ENCODE peak calls at places on chromosomes 7 and 10, in nine cellular contexts. M is cardiac fibroblast; J is fibroblast of lung; Y is activated CD8-positive, alpha-beta T cell treated with anti-CD3 and anti-CD28 coated beads for 36 hours; U is GM20000; V is astrocyte; H is coronary artery; A is lower leg skin; L is fibroblast of pulmonary artery. B is an unnamed sample.
A peak's percentile ranks its signal among the peaks of the same experiment; 100 is the strongest.

GRCh38 chr7:9242604-9243003 is 809.2 kb downstream of the NXPH1 start:
- DNase-seq in M (no peak), J (no peak), Y (no peak), U (no peak), V (no peak), H (no peak), A (no peak), L (no peak), B (no peak)

GRCh38 chr10:16491933-16492332 is 29.7 kb downstream of the C1QL3 start:
- DNase-seq in M (no peak), J (no peak), Y (no peak), U (no peak), V (no peak), H (no peak), A (no peak), L (no peak), B (no peak)

GRCh38 chr10:85832988-85833387 is 533.6 kb downstream of the GRID1 start:
- DNase-seq in M (no peak), J (no peak), Y (no peak), U (no peak), V (no peak), H (no peak), A (no peak), L (no peak), B (no peak)

GRCh38 chr10:77195101-77195500 is 442.5 kb downstream of the KCNMA1 start:
- DNase-seq in M (peak; percentile 79), J (peak; percentile 71), Y (no peak), U (no peak), V (peak; percentile 95), H (no peak), A (no peak), L (peak; percentile 82), B (no peak)

GRCh38 chr10:88728107-88728763 is 22.2 kb downstream of the LIPK start:
- DNase-seq in M (peak; percentile 4), J (no peak), Y (peak; percentile 78), U (no peak), V (no peak), H (no peak), A (no peak), L (peak; percentile 5), B (no peak)

GRCh38 chr7:34849163-34849960 is 187.9 kb downstream of the DPY19L1 start:
- DNase-seq in M (peak; percentile 19), J (no peak), Y (no peak), U (no peak), V (peak; percentile 9), H (no peak), A (no peak), L (peak; percentile 33), B (no peak)

GRCh38 chr7:130844811-130845580 is 111.0 kb upstream of the KLF14 start:
- DNase-seq in M (peak; percentile 33), J (peak; percentile 70), Y (no peak), U (no peak), V (peak; percentile 67), H (no peak), A (no peak), L (peak; percentile 41), B (no peak)

GRCh38 chr7:130329466-130329865 is 15.2 kb upstream of the CPA5 start:
- DNase-seq in M (no peak), J (no peak), Y (no peak), U (no peak), V (no peak), H (no peak), A (no peak), L (no peak), B (no peak)

GRCh38 chr7:82444220-82445049 is 858 bp upstream of the CACNA2D1 start:
- DNase-seq in M (no peak), J (no peak), Y (no peak), U (no peak), V (no peak), H (no peak), A (peak; percentile 17), L (peak; percentile 10), B (no peak)

GRCh38 chr10:132636358-132636757 is 98.8 kb downstream of the INPP5A start:
- DNase-seq in M (no peak), J (no peak), Y (no peak), U (no peak), V (no peak), H (no peak), A (no peak), L (no peak), B (no peak)

GRCh38 chr7:25559581-25560367 is 331.5 kb upstream of the NPVF start:
- DNase-seq in M (no peak), J (no peak), Y (no peak), U (no peak), V (no peak), H (no peak), A (no peak), L (no peak), B (no peak)

GRCh38 chr7:84113286-84113685 is 81.3 kb downstream of the SEMA3A start:
- DNase-seq in M (peak; percentile 59), J (no peak), Y (no peak), U (no peak), V (no peak), H (no peak), A (no peak), L (peak; percentile 36), B (no peak)

GRCh38 chr10:78629773-78630172 is 439.0 kb upstream of the ZMIZ1 start:
- DNase-seq in M (no peak), J (no peak), Y (no peak), U (no peak), V (no peak), H (no peak), A (no peak), L (no peak), B (no peak)

GRCh38 chr10:11068861-11069633 is 51.4 kb downstream of the CELF2 start:
- DNase-seq in M (no peak), J (no peak), Y (no peak), U (no peak), V (no peak), H (no peak), A (no peak), L (peak; percentile 4), B (no peak)

GRCh38 chr7:55026867-55027490 is 8.2 kb downstream of the EGFR start:
- DNase-seq in M (peak; percentile 48), J (no peak), Y (no peak), U (no peak), V (no peak), H (peak; percentile 78), A (no peak), L (no peak), B (no peak)

GRCh38 chr7:134368851-134369533 is 52.3 kb upstream of the SLC35B4 start:
- DNase-seq in M (peak; percentile 94), J (peak; percentile 74), Y (no peak), U (no peak), V (peak; percentile 79), H (no peak), A (no peak), L (peak; percentile 97), B (no peak)

GRCh38 chr7:141702047-141702567 is at the start of gene DENND11:
- DNase-seq in M (peak; percentile 45), J (peak; percentile 18), Y (peak; percentile 34), U (peak; percentile 90), V (no peak), H (no peak), A (no peak), L (peak; percentile 20), B (peak; percentile 53)

GRCh38 chr7:43594020-43594419 is 11.1 kb downstream of the STK17A start:
- DNase-seq in M (no peak), J (no peak), Y (no peak), U (no peak), V (no peak), H (no peak), A (no peak), L (no peak), B (no peak)

GRCh38 chr7:130356121-130356759 is 11.6 kb downstream of the CPA5 start:
- DNase-seq in M (peak; percentile 98), J (peak; percentile 93), Y (no peak), U (no peak), V (peak; percentile 99), H (peak; percentile 82), A (peak; percentile 43), L (peak; percentile 97), B (peak; percentile 64)

GRCh38 chr10:66362522-66362921 is 563.3 kb upstream of the LRRTM3 start:
- DNase-seq in M (no peak), J (no peak), Y (no peak), U (no peak), V (no peak), H (no peak), A (no peak), L (no peak), B (no peak)

DNA sequence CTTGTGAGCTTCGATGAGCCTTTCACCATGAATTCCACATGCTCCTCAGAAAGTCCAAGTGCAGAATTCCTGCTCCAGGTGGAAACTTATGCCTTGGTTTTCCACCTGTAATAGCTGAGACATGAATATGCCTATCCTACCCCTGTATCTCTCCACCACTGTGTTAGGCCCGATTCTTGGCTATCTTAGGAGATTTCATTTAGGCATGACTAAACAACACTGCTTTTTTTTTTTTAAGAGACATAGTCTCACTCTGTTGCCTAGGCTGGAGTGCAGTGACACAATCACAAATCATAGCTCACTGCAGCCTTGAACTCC is 57.2 kb downstream of the NCAPG2 start:
- DNase-seq in M (no peak), J (no peak), Y (no peak), U (no peak), V (no peak), H (no peak), A (no peak), L (no peak), B (no peak)
- TF ChIP-seq CTCF in M (no peak), J (no peak), Y (peak; percentile 3), U (no peak), V (no peak), H (no peak), A (no peak), L (no peak), B (no peak)

GRCh38 chr7:28144266-28144665 is 36.3 kb downstream of the JAZF1 start:
- DNase-seq in M (no peak), J (no peak), Y (no peak), U (no peak), V (no peak), H (no peak), A (no peak), L (no peak), B (no peak)
- TF ChIP-seq CTCF in M (no peak), J (peak; percentile 8), Y (no peak), U (no peak), V (no peak), H (no peak), A (no peak), L (no peak), B (no peak)

DNA sequence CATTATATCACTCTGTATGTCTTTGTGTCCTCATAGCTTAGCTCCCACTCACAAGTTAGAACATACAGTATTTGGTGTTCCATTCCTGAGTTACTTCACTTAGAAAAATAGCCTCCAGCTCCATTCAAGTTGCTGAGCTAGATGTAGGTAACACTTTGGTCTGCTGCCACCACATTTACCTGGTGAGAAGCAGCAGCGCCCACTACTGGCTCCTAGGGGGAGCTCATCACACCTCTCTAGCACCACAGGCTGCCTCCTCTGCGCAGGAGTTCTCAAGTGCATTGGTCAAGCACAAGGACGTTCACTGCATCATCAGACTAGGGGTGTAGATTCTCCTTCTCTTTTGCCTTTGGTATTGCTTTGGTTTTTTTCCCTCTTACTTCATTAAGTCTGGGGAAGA is 530.9 kb upstream of the AUTS2 start:
- DNase-seq in M (peak; percentile 2), J (no peak), Y (peak; percentile 16), U (no peak), V (peak; percentile 4), H (no peak), A (no peak), L (peak; percentile 17), B (no peak)
- TF ChIP-seq CTCF in M (no peak), J (no peak), Y (no peak), U (no peak), V (no peak), H (no peak), A (no peak), L (peak; percentile 14), B (no peak)

GRCh38 chr7:102220229-102220850 is 66.3 kb upstream of the SH2B2 start:
- DNase-seq in M (no peak), J (no peak), Y (no peak), U (no peak), V (no peak), H (no peak), A (no peak), L (no peak), B (no peak)
- TF ChIP-seq CTCF in M (no peak), J (no peak), Y (no peak), U (no peak), V (no peak), H (no peak), A (no peak), L (no peak), B (no peak)